ENCODE peak calls at places on chromosomes 6 and 20, in ten cellular contexts. One of them, this sample, is unnamed.

GRCh38 chr6:40806479-40806878 is 219.3 kb upstream of the LRFN2 start:
- DNase-seq in GM12891: no peak
- DNase-seq in activated CD8-positive, alpha-beta T cell treated with anti-CD3 and anti-CD28 coated beads, Interleukin-2, amount 10 ng/mL, durations not matched to agents 7 days and 5 days: no peak
- DNase-seq in effector CD4-positive, alpha-beta T cell: no peak
- DNase-seq in type B pancreatic cell: no peak
- DNase-seq in GM10248: no peak
- DNase-seq in HEK293T: no peak
- DNase-seq in effector memory CD4-positive, alpha-beta T cell: no peak
- DNase-seq in KG1: no peak
- DNase-seq in kidney glomerular epithelial cell: no peak
- DNase-seq in this sample: no peak

GRCh38 chr6:130598021-130598989 is 228.9 kb upstream of the SMLR1 start:
- DNase-seq in GM10248: no peak
- DNase-seq in HEK293T: no peak
- DNase-seq in activated CD8-positive, alpha-beta T cell treated with anti-CD3 and anti-CD28 coated beads, Interleukin-2, amount 10 ng/mL, durations not matched to agents 7 days and 5 days: no peak
- DNase-seq in kidney glomerular epithelial cell: no peak
- DNase-seq in effector memory CD4-positive, alpha-beta T cell: no peak
- DNase-seq in effector CD4-positive, alpha-beta T cell: no peak
- DNase-seq in type B pancreatic cell: no peak
- DNase-seq in KG1: no peak
- DNase-seq in GM12891: no peak
- DNase-seq in this sample: no peak

GRCh38 chr20:23305098-23305497 is 45.5 kb upstream of the NXT1 start:
- DNase-seq in kidney glomerular epithelial cell: no peak
- DNase-seq in type B pancreatic cell: no peak
- DNase-seq in KG1: no peak
- DNase-seq in GM10248: no peak
- DNase-seq in effector memory CD4-positive, alpha-beta T cell: no peak
- DNase-seq in activated CD8-positive, alpha-beta T cell treated with anti-CD3 and anti-CD28 coated beads, Interleukin-2, amount 10 ng/mL, durations not matched to agents 7 days and 5 days: no peak
- DNase-seq in HEK293T: no peak
- DNase-seq in GM12891: no peak
- DNase-seq in effector CD4-positive, alpha-beta T cell: no peak
- DNase-seq in this sample: no peak

GRCh38 chr6:142518761-142519160 is 217.0 kb downstream of the ADGRG6 start:
- DNase-seq in KG1: no peak
- DNase-seq in effector CD4-positive, alpha-beta T cell: no peak
- DNase-seq in type B pancreatic cell: no peak
- DNase-seq in GM12891: no peak
- DNase-seq in GM10248: no peak
- DNase-seq in activated CD8-positive, alpha-beta T cell treated with anti-CD3 and anti-CD28 coated beads, Interleukin-2, amount 10 ng/mL, durations not matched to agents 7 days and 5 days: no peak
- DNase-seq in kidney glomerular epithelial cell: no peak
- DNase-seq in HEK293T: no peak
- DNase-seq in effector memory CD4-positive, alpha-beta T cell: no peak
- DNase-seq in this sample: no peak

GRCh38 chr6:73870907-73871306 is 174.9 kb downstream of the CD109 start:
- DNase-seq in HEK293T: no peak
- DNase-seq in KG1: no peak
- DNase-seq in kidney glomerular epithelial cell: no peak
- DNase-seq in effector memory CD4-positive, alpha-beta T cell: no peak
- DNase-seq in activated CD8-positive, alpha-beta T cell treated with anti-CD3 and anti-CD28 coated beads, Interleukin-2, amount 10 ng/mL, durations not matched to agents 7 days and 5 days: no peak
- DNase-seq in GM12891: no peak
- DNase-seq in type B pancreatic cell: no peak
- DNase-seq in effector CD4-positive, alpha-beta T cell: no peak
- DNase-seq in GM10248: no peak
- DNase-seq in this sample: no peak

GRCh38 chr6:11729083-11729482 is 49.5 kb downstream of the ADTRP start:
- DNase-seq in HEK293T: no peak
- DNase-seq in GM10248: no peak
- DNase-seq in effector CD4-positive, alpha-beta T cell: no peak
- DNase-seq in GM12891: no peak
- DNase-seq in kidney glomerular epithelial cell: no peak
- DNase-seq in KG1: no peak
- DNase-seq in effector memory CD4-positive, alpha-beta T cell: no peak
- DNase-seq in activated CD8-positive, alpha-beta T cell treated with anti-CD3 and anti-CD28 coated beads, Interleukin-2, amount 10 ng/mL, durations not matched to agents 7 days and 5 days: peak
- DNase-seq in type B pancreatic cell: no peak
- DNase-seq in this sample: no peak

GRCh38 chr6:75167426-75167825 is 38.4 kb downstream of the COL12A1 start:
- DNase-seq in GM10248: no peak
- DNase-seq in effector memory CD4-positive, alpha-beta T cell: no peak
- DNase-seq in type B pancreatic cell: no peak
- DNase-seq in activated CD8-positive, alpha-beta T cell treated with anti-CD3 and anti-CD28 coated beads, Interleukin-2, amount 10 ng/mL, durations not matched to agents 7 days and 5 days: no peak
- DNase-seq in KG1: no peak
- DNase-seq in HEK293T: no peak
- DNase-seq in kidney glomerular epithelial cell: no peak
- DNase-seq in effector CD4-positive, alpha-beta T cell: no peak
- DNase-seq in GM12891: no peak
- DNase-seq in this sample: no peak

GRCh38 chr6:151389640-151390275 is 1.6 kb downstream of the ZBTB2 start:
- DNase-seq in GM12891: no peak
- DNase-seq in effector memory CD4-positive, alpha-beta T cell: no peak
- DNase-seq in kidney glomerular epithelial cell: peak
- DNase-seq in effector CD4-positive, alpha-beta T cell: no peak
- DNase-seq in type B pancreatic cell: no peak
- DNase-seq in activated CD8-positive, alpha-beta T cell treated with anti-CD3 and anti-CD28 coated beads, Interleukin-2, amount 10 ng/mL, durations not matched to agents 7 days and 5 days: no peak
- DNase-seq in GM10248: peak
- DNase-seq in KG1: peak
- DNase-seq in HEK293T: peak
- DNase-seq in this sample: peak

GRCh38 chr6:151054304-151054703 is 185.5 kb upstream of the AKAP12 start:
- DNase-seq in GM10248: no peak
- DNase-seq in HEK293T: no peak
- DNase-seq in kidney glomerular epithelial cell: no peak
- DNase-seq in effector memory CD4-positive, alpha-beta T cell: no peak
- DNase-seq in GM12891: no peak
- DNase-seq in activated CD8-positive, alpha-beta T cell treated with anti-CD3 and anti-CD28 coated beads, Interleukin-2, amount 10 ng/mL, durations not matched to agents 7 days and 5 days: no peak
- DNase-seq in KG1: no peak
- DNase-seq in effector CD4-positive, alpha-beta T cell: no peak
- DNase-seq in type B pancreatic cell: no peak
- DNase-seq in this sample: no peak

GRCh38 chr6:81696505-81696904 is 56.0 kb downstream of the TENT5A start:
- DNase-seq in GM12891: no peak
- DNase-seq in GM10248: no peak
- DNase-seq in effector CD4-positive, alpha-beta T cell: no peak
- DNase-seq in HEK293T: no peak
- DNase-seq in effector memory CD4-positive, alpha-beta T cell: no peak
- DNase-seq in KG1: no peak
- DNase-seq in type B pancreatic cell: no peak
- DNase-seq in activated CD8-positive, alpha-beta T cell treated with anti-CD3 and anti-CD28 coated beads, Interleukin-2, amount 10 ng/mL, durations not matched to agents 7 days and 5 days: no peak
- DNase-seq in kidney glomerular epithelial cell: no peak
- DNase-seq in this sample: no peak